ENCODE peak calls at places on chromosome 22, in seven cellular contexts. R, H, P, X, V, O and U are unnamed samples.
A peak's percentile ranks its signal among the peaks of the same experiment; 100 is the strongest.

GRCh38 chr22:17897411-17897810 is 123.1 kb upstream of the BID start:
- DNase-seq in R (no peak), H (no peak), P (no peak), X (no peak), V (no peak), O (no peak), U (no peak)

GRCh38 chr22:37020192-37020479 is 594 bp downstream of the MPST start:
- DNase-seq in R (no peak), H (no peak), P (no peak), X (peak; percentile 58), V (peak; percentile 62), O (no peak), U (no peak)

GRCh38 chr22:18056161-18056666 is 21.6 kb upstream of the PEX26 start:
- DNase-seq in R (peak; percentile 84), H (no peak), P (no peak), X (no peak), V (no peak), O (no peak), U (no peak)

GRCh38 chr22:24595863-24596262 is 3.0 kb upstream of the LRRC75B start:
- DNase-seq in R (no peak), H (no peak), P (no peak), X (no peak), V (peak; percentile 51), O (no peak), U (no peak)

GRCh38 chr22:44438056-44438455 is 60.0 kb downstream of the RTL6 start:
- DNase-seq in R (no peak), H (no peak), P (no peak), X (no peak), V (no peak), O (no peak), U (no peak)

GRCh38 chr22:47168900-47169800 is 406.7 kb downstream of the TBC1D22A start:
- DNase-seq in R (peak; percentile 63), H (no peak), P (peak; percentile 58), X (peak; percentile 25), V (no peak), O (no peak), U (no peak)

GRCh38 chr22:24796056-24796455 is 10.0 kb upstream of the SGSM1 start:
- DNase-seq in R (no peak), H (no peak), P (no peak), X (no peak), V (no peak), O (no peak), U (no peak)

GRCh38 chr22:42769574-42770447 is 49.1 kb upstream of the A4GALT start:
- DNase-seq in R (peak; percentile 89), H (no peak), P (peak; percentile 84), X (peak; percentile 90), V (peak; percentile 61), O (peak; percentile 80), U (peak; percentile 83)

GRCh38 chr22:43066844-43067385 is 22.3 kb downstream of the TTLL1 start:
- DNase-seq in R (no peak), H (no peak), P (no peak), X (no peak), V (no peak), O (no peak), U (no peak)

GRCh38 chr22:32164084-32164894 is 5.2 kb upstream of the C22orf42 start:
- DNase-seq in R (no peak), H (no peak), P (no peak), X (no peak), V (no peak), O (no peak), U (no peak)

GRCh38 chr22:37607912-37608476 is 640 bp upstream of the GGA1 start:
- DNase-seq in R (no peak), H (no peak), P (no peak), X (no peak), V (no peak), O (no peak), U (no peak)

GRCh38 chr22:36073476-36073875 is 44.9 kb upstream of the RBFOX2 start:
- DNase-seq in R (no peak), H (no peak), P (no peak), X (no peak), V (no peak), O (no peak), U (no peak)

GRCh38 chr22:24937114-24937513 is 9.4 kb downstream of the LHFPL7 start:
- DNase-seq in R (no peak), H (no peak), P (no peak), X (no peak), V (no peak), O (no peak), U (no peak)

GRCh38 chr22:37442537-37442936 is 15.3 kb upstream of the ELFN2 start:
- DNase-seq in R (no peak), H (no peak), P (no peak), X (no peak), V (no peak), O (no peak), U (no peak)

GRCh38 chr22:24424001-24424900 is 3.1 kb upstream of the ADORA2A start:
- DNase-seq in R (peak; percentile 92), H (no peak), P (peak; percentile 91), X (no peak), V (no peak), O (peak; percentile 54), U (no peak)

GRCh38 chr22:48700180-48700565 is 1127.5 kb downstream of the BRD1 start:
- DNase-seq in R (no peak), H (no peak), P (peak; percentile 39), X (no peak), V (no peak), O (no peak), U (no peak)

GRCh38 chr22:38125731-38126344 is 15.4 kb upstream of the BAIAP2L2 start:
- DNase-seq in R (no peak), H (no peak), P (no peak), X (no peak), V (no peak), O (no peak), U (no peak)

GRCh38 chr22:34416321-34416900 is 496.1 kb upstream of the LARGE1 start:
- DNase-seq in R (no peak), H (no peak), P (no peak), X (no peak), V (no peak), O (no peak), U (no peak)

GRCh38 chr22:27327981-27328721 is 473.4 kb downstream of the MN1 start:
- DNase-seq in R (no peak), H (no peak), P (no peak), X (no peak), V (no peak), O (no peak), U (no peak)

GRCh38 chr22:44172370-44173108 is 8.2 kb upstream of the PARVG start:
- DNase-seq in R (peak; percentile 95), H (peak; percentile 58), P (no peak), X (peak; percentile 52), V (peak; percentile 35), O (peak; percentile 77), U (peak; percentile 72)

GRCh38 chr22:17957683-17958082 is 66.7 kb downstream of the MICAL3 start:
- DNase-seq in R (no peak), H (no peak), P (no peak), X (no peak), V (no peak), O (no peak), U (no peak)

GRCh38 chr22:33038131-33038772 is 19.9 kb downstream of the SYN3 start:
- DNase-seq in R (no peak), H (peak; percentile 43), P (no peak), X (no peak), V (no peak), O (no peak), U (no peak)

GRCh38 chr22:39246217-39246616 is 1.4 kb upstream of the PDGFB start:
- DNase-seq in R (no peak), H (no peak), P (no peak), X (no peak), V (no peak), O (no peak), U (no peak)

GRCh38 chr22:39243443-39244072 is 1.2 kb downstream of the PDGFB start:
- DNase-seq in R (no peak), H (no peak), P (peak; percentile 84), X (no peak), V (peak; percentile 32), O (no peak), U (no peak)

GRCh38 chr22:39244073-39244495 is 698 bp downstream of the PDGFB start:
- DNase-seq in R (no peak), H (no peak), P (no peak), X (no peak), V (peak; percentile 13), O (no peak), U (no peak)

GRCh38 chr22:39245130-39246039 is 603 bp upstream of the PDGFB start:
- DNase-seq in R (no peak), H (no peak), P (no peak), X (no peak), V (no peak), O (no peak), U (no peak)

GRCh38 chr22:39244496-39245129 is at the start of gene PDGFB:
- DNase-seq in R (no peak), H (no peak), P (peak; percentile 81), X (peak; percentile 61), V (peak; percentile 39), O (no peak), U (no peak)
- TF ChIP-seq POLR2A in R (peak; percentile 71), H (no peak), P (peak; percentile 37), X (no peak), V (peak; percentile 51), O (no peak), U (no peak)

GRCh38 chr22:19499880-19500242 is 20.1 kb downstream of the CDC45 start:
- DNase-seq in R (no peak), H (no peak), P (no peak), X (no peak), V (no peak), O (no peak), U (no peak)
- TF ChIP-seq POLR2AphosphoS5 in R (no peak), H (no peak), P (no peak), X (no peak), V (no peak), O (no peak), U (no peak)

DNA sequence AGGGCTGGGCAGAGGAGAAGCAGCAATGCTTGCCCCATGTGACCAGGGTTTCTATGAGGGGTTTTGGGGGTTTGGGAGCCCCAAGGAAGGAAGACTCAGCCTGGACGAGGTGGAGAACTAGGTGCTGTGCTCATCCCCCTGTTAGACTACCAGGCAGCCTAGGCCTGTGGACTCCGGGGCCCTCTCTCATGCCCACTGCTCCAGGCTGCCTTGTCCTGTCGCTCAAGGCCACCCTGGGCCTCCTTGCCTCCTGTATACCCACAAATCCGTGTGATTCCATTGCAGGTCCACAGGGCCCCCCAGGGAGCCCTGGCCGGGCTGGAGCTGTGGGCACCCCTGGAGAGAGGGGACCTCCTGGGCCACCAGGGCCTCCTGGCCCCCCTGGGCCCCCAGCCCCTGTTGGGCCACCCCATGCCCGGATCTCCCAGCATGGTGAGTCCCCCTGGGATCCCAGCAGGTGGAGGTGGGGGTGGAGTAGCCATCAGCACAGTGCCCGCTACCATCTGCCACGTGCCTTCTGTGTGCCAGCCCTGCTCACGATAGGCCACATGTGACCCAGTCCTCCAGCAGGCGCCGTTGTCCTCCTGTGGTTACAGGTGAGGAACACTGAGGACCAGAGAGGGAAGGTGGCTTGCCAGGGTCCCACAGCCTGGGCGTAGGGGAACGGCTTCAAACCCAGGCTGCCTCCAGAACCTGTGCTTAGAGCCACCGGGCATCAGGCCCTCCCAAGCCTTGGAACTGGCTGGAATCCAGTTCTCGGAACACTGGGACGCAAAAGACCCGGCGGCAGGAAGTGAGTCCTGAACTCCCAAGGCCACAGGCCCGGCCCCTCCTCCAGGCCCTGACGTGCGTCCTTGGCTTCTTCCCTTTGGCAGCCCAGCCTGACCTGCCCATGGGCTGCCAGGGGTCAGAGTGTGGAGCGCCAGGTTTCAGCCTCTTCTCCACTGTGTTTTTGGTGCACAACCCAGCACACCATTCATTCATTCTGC is 26.6 kb downstream of the EMID1 start:
- DNase-seq in R (peak; percentile 88), H (no peak), P (peak; percentile 72), X (peak; percentile 50), V (no peak), O (peak; percentile 19), U (peak; percentile 11)
- TF ChIP-seq POLR2A in R (no peak), H (no peak), P (no peak), X (no peak), V (no peak), O (no peak), U (no peak)

GRCh38 chr22:49827853-49828598 is at the start of gene BRD1:
- DNase-seq in R (peak; percentile 94), H (no peak), P (peak; percentile 95), X (peak; percentile 73), V (no peak), O (peak; percentile 61), U (peak; percentile 67)
- TF ChIP-seq POLR2AphosphoS5 in R (no peak), H (no peak), P (peak; percentile 50), X (no peak), V (no peak), O (no peak), U (no peak)